ENCODE peak calls at places on chromosome 4, in nine cellular contexts. B, R, K, N, H, W, S, G and F are unnamed samples.

GRCh38 chr4:135564090-135564489 is 1362.5 kb upstream of the PABPC4L start:
- DNase-seq in N (no peak), W (no peak), R (no peak), B (no peak), S (no peak), G (no peak), H (no peak), K (no peak), F (no peak)

GRCh38 chr4:6200011-6200921 is at the start of gene JAKMIP1:
- DNase-seq in S (peak), K (no peak), R (peak), N (peak), G (peak), B (no peak), H (peak), W (peak), F (peak)

GRCh38 chr4:163332526-163333405 is at the start of gene NPY1R:
- DNase-seq in R (peak), W (peak), H (peak), S (no peak), B (no peak), G (peak), N (peak), K (peak), F (peak)

GRCh38 chr4:8355864-8356565 is 84.5 kb downstream of the ACOX3 start:
- DNase-seq in R (no peak), B (no peak), N (peak), W (no peak), G (no peak), S (no peak), H (peak), K (no peak), F (no peak)

GRCh38 chr4:8683462-8683861 is 90.9 kb downstream of the CPZ start:
- DNase-seq in R (no peak), S (no peak), H (no peak), K (peak), N (no peak), G (no peak), W (no peak), B (no peak), F (no peak)

GRCh38 chr4:42638993-42639392 is 17.9 kb downstream of the ATP8A1 start:
- DNase-seq in N (no peak), W (peak), R (no peak), S (no peak), H (no peak), K (no peak), B (no peak), G (no peak), F (no peak)

GRCh38 chr4:66681962-66682361 is 863.3 kb downstream of the CENPC start:
- DNase-seq in W (no peak), H (no peak), G (no peak), B (no peak), S (no peak), K (no peak), R (no peak), N (no peak), F (no peak)

GRCh38 chr4:2354760-2355159 is 63.7 kb downstream of the ZFYVE28 start:
- DNase-seq in G (no peak), W (peak), N (no peak), K (no peak), R (no peak), S (peak), H (peak), B (no peak), F (no peak)

GRCh38 chr4:40976343-40976742 is 226.6 kb downstream of the NSUN7 start:
- DNase-seq in S (no peak), R (peak), K (no peak), G (peak), N (peak), B (no peak), H (no peak), W (peak), F (no peak)

GRCh38 chr4:76670631-76671030 is 227.3 kb downstream of the SOWAHB start:
- DNase-seq in N (no peak), H (no peak), R (no peak), G (no peak), B (no peak), W (no peak), S (no peak), K (no peak), F (no peak)

GRCh38 chr4:75248770-75249467 is 265.3 kb downstream of the RCHY1 start:
- DNase-seq in B (no peak), R (no peak), N (no peak), H (no peak), W (no peak), K (no peak), S (no peak), G (no peak), F (no peak)

GRCh38 chr4:6368096-6368495 is 98.4 kb downstream of the WFS1 start:
- DNase-seq in G (no peak), N (no peak), K (no peak), H (no peak), W (no peak), R (no peak), S (no peak), B (no peak), F (no peak)

GRCh38 chr4:2068566-2068965 is 9.4 kb downstream of the NAT8L start:
- DNase-seq in R (no peak), N (no peak), K (no peak), W (no peak), S (no peak), B (no peak), G (no peak), H (no peak), F (peak)

GRCh38 chr4:110629214-110629754 is 6.4 kb upstream of the PITX2 start:
- DNase-seq in B (no peak), G (no peak), W (no peak), N (no peak), R (no peak), K (no peak), S (no peak), H (peak), F (peak)

GRCh38 chr4:110629780-110630500 is 7.1 kb upstream of the PITX2 start:
- DNase-seq in R (no peak), N (no peak), K (no peak), S (no peak), G (no peak), H (no peak), B (no peak), W (no peak), F (no peak)

GRCh38 chr4:110626532-110627153 is 3.8 kb upstream of the PITX2 start:
- DNase-seq in G (no peak), H (no peak), K (no peak), B (no peak), N (no peak), W (no peak), R (no peak), S (no peak), F (no peak)

GRCh38 chr4:110630621-110631402 is 7.9 kb upstream of the PITX2 start:
- DNase-seq in H (peak), K (no peak), G (no peak), R (no peak), W (no peak), B (no peak), S (no peak), N (no peak), F (no peak)

GRCh38 chr4:110628321-110629213 is 5.7 kb upstream of the PITX2 start:
- DNase-seq in K (no peak), H (no peak), G (no peak), N (no peak), R (no peak), W (no peak), B (no peak), S (no peak), F (no peak)
- TF ChIP-seq CTCF in K (no peak), H (no peak), G (no peak), N (no peak), R (no peak), W (no peak), B (no peak), S (no peak), F (no peak)

DNA sequence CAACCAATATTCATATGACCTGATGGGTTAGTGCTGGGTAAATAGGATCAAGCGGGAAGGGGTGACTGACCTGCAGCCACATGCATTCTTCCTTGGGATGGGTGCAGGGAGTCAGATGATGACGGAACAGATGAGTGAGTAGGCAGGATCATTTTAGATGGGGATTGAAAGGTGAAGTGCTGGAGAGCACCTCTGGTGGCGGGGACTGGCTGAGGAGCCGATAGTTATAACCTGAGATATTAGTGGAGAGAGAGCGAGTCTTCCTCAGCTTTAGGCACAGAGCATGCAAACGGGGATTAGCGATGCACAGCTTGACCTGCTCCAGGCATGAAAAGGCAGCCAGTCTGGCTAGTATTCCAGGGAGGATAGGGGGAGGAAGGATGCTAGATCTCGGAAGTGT is 99.1 kb downstream of the AFF1 start:
- DNase-seq in N (no peak), K (no peak), H (no peak), S (no peak), B (peak), G (no peak), R (no peak), W (no peak), F (no peak)
- TF ChIP-seq CTCF in N (no peak), K (no peak), H (no peak), S (no peak), B (no peak), G (no peak), R (no peak), W (no peak), F (no peak)

DNA sequence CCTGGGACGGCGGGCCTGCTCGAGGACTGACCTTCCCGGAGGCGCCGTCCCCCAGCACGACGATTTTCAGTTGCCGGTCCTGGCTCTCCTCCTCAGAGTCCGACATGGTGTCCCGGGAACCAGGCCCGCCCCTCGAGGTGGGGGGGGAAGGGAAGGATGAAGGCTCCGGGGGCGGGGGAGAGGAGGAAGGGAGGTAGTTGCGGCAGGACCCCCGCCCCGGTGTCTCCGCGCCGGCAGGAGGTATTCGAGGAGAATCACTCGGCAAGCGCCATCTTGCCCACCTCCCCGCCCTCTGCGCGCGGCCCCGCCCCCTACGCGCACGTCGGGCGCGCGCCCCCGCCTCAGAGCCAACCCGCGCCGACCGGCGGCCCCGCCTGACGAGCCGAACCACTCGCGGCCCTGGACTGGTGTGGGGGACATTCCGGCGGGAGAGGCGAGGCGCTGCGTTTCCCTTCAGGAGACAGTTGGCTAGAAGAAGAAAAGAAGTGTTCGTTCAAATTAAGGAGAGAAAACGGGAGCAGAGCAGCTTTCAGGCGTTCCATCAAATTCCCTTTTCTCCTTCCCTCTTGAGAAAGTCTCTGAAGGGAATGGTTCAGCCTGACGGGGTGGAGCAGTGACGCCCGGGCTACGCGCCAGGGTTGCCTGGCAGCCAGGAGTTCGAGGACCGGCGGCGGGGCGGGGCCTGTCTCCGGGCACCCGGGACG is at the start of gene RAB28:
- DNase-seq in G (peak), B (peak), S (peak), H (peak), R (peak), N (peak), W (peak), K (peak), F (peak)
- TF ChIP-seq CTCF in G (no peak), B (no peak), S (no peak), H (no peak), R (no peak), N (no peak), W (no peak), K (peak), F (no peak)

GRCh38 chr4:148287111-148287510 is 155.1 kb downstream of the NR3C2 start:
- DNase-seq in R (no peak), K (no peak), H (no peak), G (no peak), N (no peak), W (no peak), S (no peak), B (no peak), F (no peak)

GRCh38 chr4:148286043-148286442 is 156.2 kb downstream of the NR3C2 start:
- DNase-seq in W (no peak), H (no peak), K (no peak), S (no peak), R (no peak), N (no peak), G (no peak), B (no peak), F (no peak)

GRCh38 chr4:148283665-148284064 is 158.5 kb downstream of the NR3C2 start:
- DNase-seq in H (no peak), B (no peak), W (no peak), G (no peak), R (no peak), S (no peak), N (no peak), K (no peak), F (no peak)

GRCh38 chr4:148288448-148288847 is 153.8 kb downstream of the NR3C2 start:
- DNase-seq in R (no peak), K (no peak), W (no peak), G (peak), S (no peak), B (no peak), N (no peak), H (no peak), F (no peak)

GRCh38 chr4:148284526-148285193 is 157.6 kb downstream of the NR3C2 start:
- DNase-seq in R (no peak), N (no peak), S (no peak), W (no peak), K (no peak), H (no peak), G (peak), B (no peak), F (no peak)
- TF ChIP-seq CTCF in R (no peak), N (peak), S (no peak), W (no peak), K (no peak), H (no peak), G (no peak), B (peak), F (no peak)